ENCODE peak calls at places on chromosome 2, in five cellular contexts. B is A549, A is HepG2, V is SK-N-SH, C is K562. Q is an unnamed sample.

GRCh38 chr2:1742680-1743395 is 1.5 kb downstream of the PXDN start:
- DNase-seq in B (peak), A (no peak), V (peak), C (no peak), Q (no peak)

GRCh38 chr2:68706637-68707036 is 28.0 kb upstream of the ARHGAP25 start:
- DNase-seq in C (no peak), B (no peak), V (no peak), A (no peak), Q (no peak)

GRCh38 chr2:69046221-69046662 is 33.3 kb downstream of the ANTXR1 start:
- DNase-seq in B (peak), A (peak), V (no peak), C (no peak), Q (no peak)

GRCh38 chr2:187502467-187502866 is 51.8 kb downstream of the TFPI start:
- DNase-seq in B (peak), A (no peak), C (no peak), V (no peak), Q (no peak)

GRCh38 chr2:120238728-120239487 is 13.7 kb upstream of the RALB start:
- DNase-seq in A (peak), C (peak), B (peak), V (no peak), Q (no peak)

GRCh38 chr2:8872821-8873432 is 35.5 kb upstream of the KIDINS220 start:
- DNase-seq in C (peak), V (peak), B (peak), A (peak), Q (peak)

GRCh38 chr2:241702155-241702404 is 241 bp downstream of the ING5 start:
- DNase-seq in B (peak), A (no peak), V (peak), C (peak), Q (peak)

GRCh38 chr2:6863792-6864191 is 1.9 kb downstream of the CMPK2 start:
- DNase-seq in A (no peak), V (peak), B (no peak), C (no peak), Q (no peak)

GRCh38 chr2:129667586-129667985 is 311.9 kb upstream of the RAB6C start:
- DNase-seq in A (no peak), C (peak), B (no peak), V (no peak), Q (no peak)

GRCh38 chr2:218882866-218883366 is 2.3 kb downstream of the WNT10A start:
- DNase-seq in B (no peak), V (peak), C (no peak), A (no peak), Q (no peak)

GRCh38 chr2:128310761-128311160 is 7.9 kb downstream of the HS6ST1 start:
- DNase-seq in B (no peak), V (peak), A (no peak), C (no peak), Q (no peak)

GRCh38 chr2:86035883-86036789 is 69.5 kb downstream of the POLR1A start:
- DNase-seq in B (no peak), A (no peak), C (no peak), V (peak), Q (peak)

GRCh38 chr2:72150157-72150960 is 2.7 kb upstream of the CYP26B1 start:
- DNase-seq in V (peak), B (peak), C (peak), A (peak), Q (peak)

GRCh38 chr2:58796239-58796638 is 555.1 kb upstream of the FANCL start:
- DNase-seq in V (no peak), B (no peak), C (no peak), A (no peak), Q (no peak)

GRCh38 chr2:223641062-223641461 is 38.9 kb upstream of the SCG2 start:
- DNase-seq in V (peak), B (no peak), A (no peak), C (peak), Q (no peak)

GRCh38 chr2:224838335-224838734 is 122.2 kb upstream of the CCDC195 start:
- DNase-seq in V (no peak), B (no peak), A (no peak), C (no peak), Q (no peak)

GRCh38 chr2:234051374-234052070 is 1.0 kb downstream of the SPP2 start:
- DNase-seq in A (no peak), V (no peak), B (no peak), C (no peak), Q (no peak)

GRCh38 chr2:102313950-102314349 is 2.6 kb downstream of the IL1RL1 start:
- DNase-seq in C (no peak), V (no peak), B (no peak), A (no peak), Q (no peak)

GRCh38 chr2:16568998-16569397 is 96.6 kb downstream of the CYRIA start:
- DNase-seq in V (no peak), C (no peak), A (no peak), B (no peak), Q (no peak)

GRCh38 chr2:16189019-16189850 is 248.9 kb downstream of the MYCN start:
- DNase-seq in C (no peak), A (no peak), V (no peak), B (no peak), Q (no peak)

GRCh38 chr2:89767581-89768435 is 1076.3 kb downstream of the RPIA start:
- DNase-seq in V (peak), C (no peak), A (no peak), B (no peak), Q (no peak)

GRCh38 chr2:3116371-3116770 is 261.2 kb downstream of the EIPR1 start:
- DNase-seq in A (no peak), C (peak), B (no peak), V (no peak), Q (no peak)

GRCh38 chr2:85247591-85247990 is 80.2 kb downstream of the TGOLN2 start:
- DNase-seq in C (no peak), B (no peak), A (no peak), V (no peak), Q (no peak)

GRCh38 chr2:23756593-23757292 is 170.2 kb downstream of the ATAD2B start:
- DNase-seq in B (no peak), A (no peak), V (no peak), C (no peak), Q (no peak)

GRCh38 chr2:219281588-219281987 is 2.4 kb downstream of the DNAJB2 start:
- DNase-seq in A (no peak), C (no peak), V (no peak), B (no peak), Q (no peak)

GRCh38 chr2:129884221-129884786 is 95.2 kb upstream of the RAB6C start:
- DNase-seq in V (no peak), C (no peak), B (no peak), A (no peak), Q (no peak)

GRCh38 chr2:38146917-38147307 is 71.0 kb upstream of the CYP1B1 start:
- DNase-seq in A (peak), B (peak), C (peak), V (peak), Q (peak)

GRCh38 chr2:105809099-105809473 is 64.4 kb downstream of the NCK2 start:
- DNase-seq in A (no peak), V (no peak), C (no peak), B (no peak), Q (no peak)

GRCh38 chr2:10777111-10777841 is 35.3 kb downstream of the PDIA6 start:
- DNase-seq in B (no peak), V (no peak), A (no peak), C (no peak), Q (no peak)

GRCh38 chr2:127047054-127047453 is 59.9 kb downstream of the BIN1 start:
- DNase-seq in V (peak), C (no peak), A (no peak), B (no peak), Q (no peak)

GRCh38 chr2:36356199-36356989 is 816 bp downstream of the CRIM1 start:
- DNase-seq in B (no peak), A (no peak), C (no peak), V (peak), Q (no peak)

GRCh38 chr2:39530423-39530866 is 93.4 kb upstream of the MAP4K3 start:
- DNase-seq in A (no peak), C (no peak), B (no peak), V (no peak), Q (no peak)

GRCh38 chr2:108927405-108927804 is 61.6 kb downstream of the EDAR start:
- DNase-seq in C (no peak), A (no peak), B (no peak), V (no peak), Q (no peak)

GRCh38 chr2:108929896-108930425 is 59.1 kb downstream of the EDAR start:
- DNase-seq in C (peak), B (no peak), A (no peak), V (no peak), Q (no peak)

GRCh38 chr2:108926561-108927380 is 62.2 kb downstream of the EDAR start:
- DNase-seq in V (no peak), A (no peak), B (no peak), C (no peak), Q (no peak)

GRCh38 chr2:108928660-108929377 is 60.2 kb downstream of the EDAR start:
- DNase-seq in V (no peak), A (no peak), B (no peak), C (no peak), Q (no peak)

DNA sequence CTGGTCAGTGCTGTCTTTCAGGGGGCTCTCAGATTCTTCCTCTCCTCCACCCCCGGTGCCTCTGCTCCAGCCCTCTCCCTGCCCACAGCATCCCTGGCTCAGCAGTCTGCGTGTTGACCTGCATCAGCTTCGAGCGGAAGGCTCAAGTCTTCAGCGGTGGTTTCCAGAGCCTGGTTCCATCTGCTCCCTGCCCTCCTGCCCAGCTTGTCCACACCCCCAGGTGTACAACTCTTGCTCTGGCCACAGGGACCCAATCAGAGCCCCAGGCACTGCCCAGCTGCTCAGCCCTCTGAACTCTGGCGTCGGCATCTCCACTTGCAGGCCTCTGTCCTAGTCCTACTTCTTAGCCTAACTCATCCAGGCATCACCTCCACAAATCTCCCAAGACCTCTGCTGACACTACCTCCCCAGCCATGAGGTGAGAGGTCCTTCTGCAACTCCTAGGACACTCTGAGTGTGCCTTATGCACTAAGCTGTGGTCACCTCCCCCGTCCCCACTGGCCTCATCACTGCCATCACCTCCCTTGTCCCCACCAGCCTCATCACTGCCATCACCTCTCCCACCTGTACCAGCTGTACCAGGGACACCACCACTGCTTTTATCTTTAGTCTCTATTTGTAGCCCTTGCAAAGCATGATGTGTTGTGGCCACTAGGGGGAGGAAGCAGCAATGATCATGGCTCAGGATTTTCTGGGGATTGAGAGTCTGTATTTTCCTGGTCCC is 60.9 kb downstream of the EDAR start:
- DNase-seq in V (peak), B (peak), C (peak), A (peak), Q (no peak)
- TF ChIP-seq SMC3 in V (peak), B (peak), C (peak), A (peak), Q (peak)

GRCh38 chr2:180676520-180676919 is 303.9 kb upstream of the UBE2E3 start:
- DNase-seq in A (no peak), B (no peak), C (no peak), V (no peak), Q (no peak)

GRCh38 chr2:180682871-180683270 is 297.5 kb upstream of the UBE2E3 start:
- DNase-seq in C (no peak), V (no peak), A (no peak), B (no peak), Q (no peak)

GRCh38 chr2:180677928-180678327 is 302.5 kb upstream of the UBE2E3 start:
- DNase-seq in V (no peak), B (no peak), C (no peak), A (no peak), Q (no peak)

GRCh38 chr2:180677200-180677599 is 303.2 kb upstream of the UBE2E3 start:
- DNase-seq in V (no peak), B (peak), C (no peak), A (no peak), Q (no peak)

GRCh38 chr2:180679693-180680092 is 300.7 kb upstream of the UBE2E3 start:
- DNase-seq in B (no peak), V (no peak), A (no peak), C (no peak), Q (no peak)
- TF ChIP-seq EP300 in B (no peak), V (no peak), A (no peak), C (no peak), Q (no peak)

GRCh38 chr2:231684314-231685223 is 23.8 kb upstream of the PTMA start:
- DNase-seq in B (no peak), C (no peak), V (no peak), A (no peak), Q (no peak)
- TF ChIP-seq SMC3 in B (no peak), C (no peak), V (no peak), A (no peak), Q (no peak)

GRCh38 chr2:21781962-21782361 is 658.2 kb downstream of the TDRD15 start:
- DNase-seq in A (no peak), V (no peak), B (no peak), C (no peak), Q (no peak)
- TF ChIP-seq EP300 in A (no peak), V (no peak), B (no peak), C (no peak), Q (no peak)

Q was measured in GM12878.